ENCODE peak calls at places on chromosomes 1 and 21, in eight cellular contexts. F, S, I, Y, C, G, O and W are unnamed samples.

GRCh38 chr1:208036177-208036808 is 125.4 kb upstream of the CD34 start:
- DNase-seq in O (no peak), C (no peak), S (peak), G (no peak), I (no peak), F (no peak), Y (peak), W (no peak)

GRCh38 chr1:51642739-51643142 is 25.8 kb downstream of the OSBPL9 start:
- DNase-seq in S (peak), O (no peak), G (no peak), Y (no peak), C (peak), F (no peak), I (no peak), W (peak)

GRCh38 chr1:214670098-214670497 is 67.1 kb downstream of the CENPF start:
- DNase-seq in S (peak), F (no peak), O (no peak), G (peak), C (peak), I (no peak), Y (no peak), W (no peak)

GRCh38 chr1:31541201-31541600 is 35.1 kb upstream of the TINAGL1 start:
- DNase-seq in F (no peak), Y (no peak), C (no peak), G (no peak), I (no peak), S (peak), O (no peak), W (no peak)

GRCh38 chr1:228453022-228453560 is 34.1 kb upstream of the RNF187 start:
- DNase-seq in F (no peak), G (no peak), O (no peak), I (no peak), S (no peak), Y (no peak), C (no peak), W (no peak)

GRCh38 chr1:27648602-27649305 is 13.8 kb upstream of the FGR start:
- DNase-seq in F (no peak), S (peak), G (no peak), C (no peak), O (no peak), Y (no peak), I (no peak), W (no peak)

GRCh38 chr1:86487805-86488141 is 19.0 kb downstream of the CLCA1 start:
- DNase-seq in C (no peak), O (no peak), F (no peak), G (no peak), S (no peak), Y (no peak), I (no peak), W (no peak)

GRCh38 chr1:168372857-168373520 is 92.3 kb downstream of the TBX19 start:
- DNase-seq in Y (no peak), C (no peak), F (no peak), S (peak), I (no peak), O (no peak), G (no peak), W (no peak)

GRCh38 chr1:8122477-8123407 is 96.6 kb upstream of the ERRFI1 start:
- DNase-seq in Y (no peak), G (no peak), I (no peak), O (no peak), F (no peak), C (no peak), S (peak), W (peak)

GRCh38 chr1:185309566-185309965 is 7.5 kb downstream of the IVNS1ABP start:
- DNase-seq in C (no peak), G (no peak), S (peak), I (no peak), Y (no peak), O (no peak), F (no peak), W (no peak)

GRCh38 chr1:3472088-3472850 is 17.8 kb downstream of the ARHGEF16 start:
- DNase-seq in O (no peak), G (no peak), S (no peak), C (no peak), Y (no peak), I (no peak), F (no peak), W (no peak)

GRCh38 chr1:5978452-5978851 is 13.8 kb downstream of the NPHP4 start:
- DNase-seq in C (no peak), S (no peak), Y (no peak), F (no peak), I (no peak), G (no peak), O (no peak), W (peak)

GRCh38 chr1:5982276-5982675 is 9.9 kb downstream of the NPHP4 start:
- DNase-seq in I (no peak), F (no peak), S (no peak), C (no peak), G (no peak), O (no peak), Y (no peak), W (no peak)

GRCh38 chr1:5979536-5980313 is 12.5 kb downstream of the NPHP4 start:
- DNase-seq in S (no peak), O (no peak), I (no peak), Y (no peak), F (no peak), G (peak), C (no peak), W (no peak)

GRCh38 chr1:5981009-5981380 is 11.2 kb downstream of the NPHP4 start:
- DNase-seq in O (no peak), I (no peak), S (no peak), C (no peak), Y (no peak), F (no peak), G (peak), W (no peak)

GRCh38 chr1:5980314-5981008 is 11.8 kb downstream of the NPHP4 start:
- DNase-seq in O (peak), G (peak), Y (peak), C (peak), F (no peak), I (no peak), S (peak), W (no peak)
- TF ChIP-seq CTCF in O (peak), G (no peak), Y (peak), C (peak), F (no peak), I (no peak), S (peak), W (peak)

DNA sequence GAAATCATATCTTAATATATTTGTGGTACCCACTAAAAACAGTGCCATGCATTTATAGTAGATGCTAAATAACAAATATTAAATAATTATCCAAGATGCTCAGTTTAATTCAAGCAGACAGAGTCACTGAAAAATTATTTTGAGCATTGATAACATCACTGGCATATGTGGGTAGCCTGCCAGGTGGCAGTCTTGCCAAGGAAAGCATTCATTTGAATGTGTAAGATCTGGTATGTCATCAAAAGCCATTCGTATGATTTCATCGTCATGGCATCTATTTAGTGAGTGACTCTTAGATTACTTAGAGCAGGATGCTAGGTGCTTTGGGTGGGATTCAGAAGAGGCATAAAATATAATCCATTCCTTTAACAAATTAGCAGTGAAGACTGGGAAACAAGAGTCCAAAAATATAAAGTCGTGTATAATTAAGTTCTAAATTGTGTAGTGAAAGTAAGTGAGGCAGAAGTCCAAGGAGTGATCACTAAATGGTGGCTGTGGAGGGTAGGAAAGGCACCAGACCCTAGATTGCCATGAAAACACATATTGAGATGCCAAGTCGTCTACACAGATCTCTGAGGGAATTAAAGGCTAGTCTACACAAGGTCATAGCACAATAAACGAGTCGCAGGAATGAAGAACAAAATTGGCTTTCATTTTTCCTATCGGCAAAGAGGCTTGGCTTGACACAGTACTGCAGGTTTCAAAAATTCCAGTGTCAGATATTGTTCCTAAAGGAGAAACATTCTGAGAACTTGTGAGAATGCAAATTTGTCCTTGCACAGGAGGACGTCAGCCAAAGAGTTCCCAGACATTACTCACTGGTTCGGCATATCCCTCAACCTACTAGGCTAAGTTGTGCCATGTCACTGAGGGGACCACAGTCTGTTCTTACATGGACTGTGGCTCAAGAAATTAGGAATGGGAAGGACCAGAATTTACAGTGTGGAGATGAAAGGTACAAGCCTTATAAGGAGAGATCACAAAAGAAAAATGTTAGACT is 130.8 kb downstream of the LYPLAL1 start:
- DNase-seq in Y (no peak), S (peak), F (no peak), G (no peak), C (peak), I (no peak), O (no peak), W (peak)
- TF ChIP-seq CTCF in Y (no peak), S (no peak), F (no peak), G (no peak), C (peak), I (no peak), O (no peak), W (no peak)

GRCh38 chr21:43939443-43940328 is 72.4 kb upstream of the TRAPPC10 start:
- DNase-seq in O (no peak), S (no peak), I (no peak), Y (no peak), F (no peak), G (peak), C (no peak), W (no peak)
- TF ChIP-seq CTCF in O (peak), S (no peak), I (no peak), Y (no peak), F (no peak), G (no peak), C (no peak), W (no peak)

GRCh38 chr1:10838541-10838940 is 42.1 kb upstream of the CASZ1 start:
- DNase-seq in S (no peak), C (no peak), F (no peak), O (no peak), G (no peak), Y (peak), I (no peak), W (no peak)

GRCh38 chr1:10839188-10839770 is 42.8 kb upstream of the CASZ1 start:
- DNase-seq in S (no peak), G (no peak), O (no peak), I (no peak), Y (peak), F (no peak), C (no peak), W (no peak)

GRCh38 chr1:10834770-10835412 is 38.4 kb upstream of the CASZ1 start:
- DNase-seq in O (no peak), C (no peak), Y (no peak), F (no peak), G (no peak), I (no peak), S (no peak), W (no peak)

GRCh38 chr1:10835423-10836421 is 39.3 kb upstream of the CASZ1 start:
- DNase-seq in F (peak), C (no peak), G (no peak), Y (peak), S (peak), O (peak), I (peak), W (no peak)

GRCh38 chr1:10836726-10837125 is 40.3 kb upstream of the CASZ1 start:
- DNase-seq in Y (peak), F (no peak), S (no peak), I (no peak), C (no peak), G (no peak), O (no peak), W (no peak)
- TF ChIP-seq CTCF in Y (no peak), F (no peak), S (no peak), I (no peak), C (no peak), G (no peak), O (no peak), W (no peak)